ENCODE peak calls at places on chromosomes 4 and X, in seven cellular contexts. Z, M, T, V, G, A and U are unnamed samples. For H3K4me1, the result is how much of the 10 kb centered on the place peaks cover.

GRCh38 chrX:41556958-41557357 is 109.8 kb downstream of the NYX start:
- DNase-seq in Z (no peak), T (no peak), V (no peak), A (no peak), M (no peak), G (no peak), U (no peak)

GRCh38 chr4:16942491-16942890 is 44.0 kb upstream of the LDB2 start:
- DNase-seq in G (no peak), M (no peak), A (no peak), V (no peak), Z (no peak), T (no peak), U (no peak)

GRCh38 chr4:74111990-74112389 is 13.0 kb upstream of the CXCL2 start:
- DNase-seq in A (no peak), V (peak), Z (peak), M (peak), G (no peak), T (peak), U (peak)

GRCh38 chr4:76028242-76028859 is 5.1 kb upstream of the CXCL10 start:
- DNase-seq in V (peak), M (no peak), Z (no peak), T (no peak), A (no peak), G (no peak), U (no peak)

GRCh38 chrX:123814343-123814742 is 45.5 kb upstream of the XIAP start:
- DNase-seq in T (no peak), V (no peak), G (no peak), A (no peak), M (no peak), Z (no peak), U (no peak)

GRCh38 chr4:165947019-165947418 is 74.0 kb downstream of the TLL1 start:
- DNase-seq in V (no peak), G (no peak), A (no peak), M (peak), T (no peak), Z (no peak), U (no peak)

GRCh38 chr4:176671532-176671931 is 121.2 kb downstream of the VEGFC start:
- DNase-seq in M (no peak), V (peak), T (no peak), A (no peak), Z (no peak), G (no peak), U (no peak)

GRCh38 chr4:73187325-73187724 is 71.3 kb downstream of the ANKRD17 start:
- DNase-seq in A (no peak), M (no peak), T (no peak), G (no peak), V (peak), Z (no peak), U (no peak)

GRCh38 chrX:21940356-21940829 is at the start of gene SMS:
- DNase-seq in M (peak), T (peak), G (peak), Z (peak), V (peak), A (peak), U (peak)

GRCh38 chr4:132313852-132314251 is 835.2 kb upstream of the PCDH10 start:
- DNase-seq in Z (no peak), G (no peak), M (no peak), V (no peak), T (no peak), A (no peak), U (no peak)

GRCh38 chr4:7400671-7401298 is 33.9 kb downstream of the PSAPL1 start:
- DNase-seq in G (no peak), Z (no peak), M (no peak), A (no peak), V (no peak), T (no peak), U (no peak)

GRCh38 chr4:166312166-166312565 is 439.1 kb downstream of the TLL1 start:
- DNase-seq in M (no peak), G (no peak), A (no peak), V (no peak), T (no peak), Z (no peak), U (no peak)

GRCh38 chr4:85953651-85954018 is 406.2 kb downstream of the MAPK10 start:
- DNase-seq in G (no peak), A (no peak), V (peak), M (no peak), Z (no peak), T (no peak), U (no peak)

DNA sequence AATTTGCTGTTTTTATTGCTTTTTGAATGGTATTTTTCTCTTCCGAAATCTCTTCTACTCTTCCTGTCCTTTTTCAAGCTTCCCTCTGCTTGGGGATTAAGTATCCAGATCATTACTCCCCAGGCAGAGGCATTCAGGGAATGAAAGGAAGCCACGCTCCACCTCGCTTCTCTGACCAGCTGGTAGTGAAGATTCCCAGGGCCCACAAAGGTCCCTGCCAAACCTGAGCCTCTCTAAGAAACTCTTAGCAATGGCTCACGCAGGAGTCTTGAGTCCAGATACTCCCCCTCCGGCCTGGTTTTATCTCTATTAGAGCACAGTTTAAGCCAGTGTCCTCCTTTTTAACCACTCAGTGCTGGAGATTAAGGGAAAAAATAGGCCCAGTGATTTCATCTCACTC is 51.4 kb upstream of the SOD3 start:
- DNase-seq in G (no peak), V (no peak), T (peak), M (peak), Z (no peak), A (no peak), U (no peak)
- TF ChIP-seq CTCF in G (no peak), V (no peak), T (no peak), M (no peak), Z (no peak), A (no peak), U (no peak)

GRCh38 chrX:53159184-53159583 is 65.2 kb downstream of the KANTR start:
- DNase-seq in G (no peak), A (no peak), V (no peak), Z (no peak), T (no peak), M (no peak), U (no peak)

GRCh38 chrX:53156207-53156596 is 62.3 kb downstream of the KANTR start:
- DNase-seq in A (no peak), M (no peak), G (no peak), T (no peak), V (no peak), Z (no peak), U (no peak)

GRCh38 chrX:53155512-53156206 is 61.7 kb downstream of the KANTR start:
- DNase-seq in Z (no peak), G (no peak), T (no peak), V (no peak), A (no peak), M (no peak), U (no peak)

GRCh38 chrX:53163436-53163835 is 61.6 kb downstream of the KDM5C start:
- DNase-seq in T (no peak), V (no peak), M (peak), A (no peak), G (no peak), Z (no peak), U (no peak)

DNA sequence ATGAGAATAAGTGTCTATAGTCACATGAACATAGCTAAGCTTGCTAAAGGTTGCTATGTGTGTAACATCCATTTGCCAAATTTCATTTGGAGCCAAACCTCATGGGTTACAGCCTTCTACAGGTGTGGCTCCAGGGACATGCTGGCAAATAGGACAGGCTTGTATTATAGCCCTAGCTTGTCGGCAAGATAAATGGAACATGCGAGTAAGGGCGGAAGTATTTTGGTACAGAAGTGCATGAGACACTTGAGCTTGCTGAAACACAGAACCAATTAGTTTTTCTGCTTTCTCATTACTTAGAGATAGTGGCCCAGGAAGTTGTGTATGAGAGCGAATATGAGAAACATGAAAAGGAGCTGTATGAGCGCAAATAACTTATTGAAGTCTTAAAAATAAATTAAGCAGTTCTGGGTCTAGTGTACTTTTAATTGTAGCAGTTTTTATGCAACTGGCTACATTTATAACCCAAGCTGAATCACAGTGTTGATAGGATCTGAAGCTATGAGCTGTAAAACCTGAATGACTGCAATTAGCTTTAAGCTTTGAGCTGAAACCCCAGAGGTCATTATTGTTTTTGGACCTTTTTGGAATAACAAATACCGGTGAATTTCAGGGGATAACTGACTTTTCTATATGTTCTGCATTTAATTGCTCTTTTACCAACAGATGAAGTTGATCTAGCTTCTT is 64.6 kb downstream of the KDM5C start:
- DNase-seq in Z (no peak), A (peak), G (no peak), T (no peak), V (no peak), M (no peak), U (no peak)
- H3K4me1 ChIP-seq in Z (under half), A (under half), G (under half), T (under half), V (under half), M (under half), U (under half)

GRCh38 chr4:700587-701264 is 4.9 kb upstream of the PCGF3 start:
- DNase-seq in A (no peak), V (no peak), T (no peak), G (no peak), M (no peak), Z (no peak), U (no peak)
- TF ChIP-seq CTCF in A (no peak), V (no peak), T (no peak), G (no peak), M (peak), Z (no peak), U (no peak)

GRCh38 chrX:115584715-115585114 is 23.7 kb downstream of the PLS3 start:
- DNase-seq in T (no peak), V (peak), A (no peak), G (no peak), M (no peak), Z (no peak), U (no peak)
- H3K4me1 ChIP-seq in T (under half), V (under half), A (under half), G (under half), M (under half), Z (under half), U (under half)